ENCODE peak calls at places on chromosomes 2 and 18, in five cellular contexts. Q is PC-3, B is IMR-90, L is A549, U is A673. W is an unnamed sample.

GRCh38 chr18:49476664-49477411 is 10.2 kb downstream of the C18orf32 start:
- DNase-seq in B (peak; percentile 65), Q (peak; percentile 25), L (peak; percentile 17), U (peak; percentile 49), W (peak; percentile 66)

GRCh38 chr2:45938649-45939511 is 287.4 kb downstream of the PRKCE start:
- DNase-seq in U (peak; percentile 87), B (peak; percentile 97), Q (peak; percentile 99), L (peak; percentile 91), W (peak; percentile 88)

GRCh38 chr2:158305501-158305900 is 151.1 kb downstream of the CCDC148 start:
- DNase-seq in Q (no peak), U (no peak), B (no peak), L (no peak), W (no peak)

GRCh38 chr2:42933824-42934254 is 141.5 kb upstream of the HAAO start:
- DNase-seq in B (no peak), L (no peak), U (no peak), Q (no peak), W (peak; percentile 54)

GRCh38 chr2:191748528-191749180 is 70.7 kb downstream of the NABP1 start:
- DNase-seq in B (peak; percentile 24), U (no peak), Q (no peak), L (no peak), W (peak; percentile 41)

GRCh38 chr18:12279781-12280531 is 25.8 kb downstream of the CIDEA start:
- DNase-seq in L (no peak), U (no peak), B (no peak), Q (no peak), W (no peak)

GRCh38 chr2:67879586-67880290 is 183.1 kb downstream of the C1D start:
- DNase-seq in U (no peak), Q (peak; percentile 57), L (no peak), B (peak; percentile 69), W (peak; percentile 81)

GRCh38 chr2:21772624-21773023 is 648.9 kb downstream of the TDRD15 start:
- DNase-seq in U (no peak), L (no peak), B (peak; percentile 98), Q (no peak), W (no peak)

GRCh38 chr18:8830067-8831060 is 125.0 kb downstream of the MTCL1 start:
- DNase-seq in U (no peak), B (no peak), Q (no peak), L (no peak), W (no peak)

GRCh38 chr18:80157708-80158343 is 48.8 kb downstream of the ADNP2 start:
- DNase-seq in Q (peak; percentile 81), L (peak; percentile 21), U (peak; percentile 75), B (peak; percentile 74), W (peak; percentile 48)

GRCh38 chr2:133641942-133642341 is 73.7 kb upstream of the NCKAP5 start:
- DNase-seq in B (no peak), U (no peak), Q (no peak), L (no peak), W (no peak)

GRCh38 chr2:219836647-219837177 is 209.3 kb downstream of the SLC4A3 start:
- DNase-seq in L (peak; percentile 11), B (peak; percentile 17), Q (peak; percentile 74), U (peak; percentile 50), W (peak; percentile 31)

GRCh38 chr2:38131665-38132064 is 55.7 kb upstream of the CYP1B1 start:
- DNase-seq in Q (no peak), B (no peak), L (no peak), U (no peak), W (no peak)

GRCh38 chr2:177262137-177262536 is 2.4 kb downstream of the NFE2L2 start:
- DNase-seq in U (no peak), Q (no peak), L (no peak), B (no peak), W (no peak)

GRCh38 chr2:45554073-45554742 is 56.9 kb downstream of the SRBD1 start:
- DNase-seq in U (no peak), L (no peak), Q (no peak), B (peak; percentile 62), W (peak; percentile 17)

GRCh38 chr18:31275722-31276463 is 42.1 kb upstream of the DSG1 start:
- DNase-seq in Q (peak; percentile 30), U (no peak), L (peak; percentile 15), B (no peak), W (peak; percentile 70)

GRCh38 chr18:58194028-58194427 is 150.0 kb downstream of the NEDD4L start:
- DNase-seq in B (no peak), U (no peak), L (no peak), Q (peak; percentile 6), W (no peak)

GRCh38 chr2:224401641-224402342 is at the start of gene FAM124B:
- DNase-seq in U (peak; percentile 26), B (peak; percentile 42), L (no peak), Q (no peak), W (no peak)

GRCh38 chr2:70981866-70982810 is 3.7 kb downstream of the ANKRD53 start:
- DNase-seq in U (no peak), Q (no peak), B (no peak), L (no peak), W (no peak)

GRCh38 chr2:186891219-186891621 is 42.2 kb upstream of the ZSWIM2 start:
- DNase-seq in U (peak; percentile 33), B (no peak), Q (peak; percentile 76), L (no peak), W (peak; percentile 15)

GRCh38 chr18:7921938-7922587 is 354.9 kb downstream of the PTPRM start:
- DNase-seq in B (peak; percentile 59), Q (peak; percentile 97), U (no peak), L (peak; percentile 26), W (peak; percentile 90)

GRCh38 chr18:77108821-77109692 is 23.5 kb downstream of the MBP start:
- DNase-seq in Q (no peak), B (no peak), U (no peak), L (no peak), W (no peak)

GRCh38 chr18:61628085-61628484 is 264.7 kb downstream of the RNF152 start:
- DNase-seq in L (no peak), Q (peak; percentile 26), B (peak; percentile 55), U (no peak), W (peak; percentile 62)

GRCh38 chr18:13578400-13578799 is 148.0 kb downstream of the FAM210A start:
- DNase-seq in U (no peak), L (no peak), B (no peak), Q (no peak), W (no peak)

GRCh38 chr2:186771850-186772463 is 77.0 kb downstream of the ZSWIM2 start:
- DNase-seq in B (no peak), L (no peak), U (no peak), Q (peak; percentile 76), W (peak; percentile 62)

GRCh38 chr2:48714240-48714639 is 41.3 kb downstream of the LHCGR start:
- DNase-seq in U (no peak), B (peak; percentile 87), L (no peak), Q (no peak), W (no peak)

GRCh38 chr18:58605027-58606020 is 23.6 kb downstream of the ALPK2 start:
- DNase-seq in U (no peak), L (no peak), B (peak; percentile 87), Q (peak; percentile 79), W (peak; percentile 78)

GRCh38 chr2:19801367-19802087 is 100.3 kb downstream of the TTC32 start:
- DNase-seq in Q (peak; percentile 98), B (peak; percentile 98), U (no peak), L (peak; percentile 95), W (peak; percentile 94)

GRCh38 chr2:218722876-218723477 is 12.3 kb downstream of the TTLL4 start:
- DNase-seq in L (no peak), Q (no peak), B (no peak), U (peak; percentile 42), W (no peak)

GRCh38 chr2:13522917-13523821 is 806.4 kb downstream of the TRIB2 start:
- DNase-seq in U (peak; percentile 1), L (no peak), B (no peak), Q (peak; percentile 68), W (peak; percentile 76)

GRCh38 chr2:240429872-240430491 is 5.5 kb upstream of the GPC1 start:
- DNase-seq in U (no peak), Q (no peak), B (no peak), L (no peak), W (no peak)

GRCh38 chr18:59021500-59021899 is 118.2 kb upstream of the SEC11C start:
- DNase-seq in U (no peak), B (no peak), L (no peak), Q (no peak), W (no peak)

GRCh38 chr2:86584164-86584913 is 21.1 kb upstream of the CHMP3 start:
- DNase-seq in Q (peak; percentile 14), B (no peak), U (peak; percentile 9), L (no peak), W (peak; percentile 10)

GRCh38 chr2:88698498-88699233 is 7.2 kb downstream of the RPIA start:
- DNase-seq in B (no peak), Q (no peak), L (no peak), U (no peak), W (no peak)

GRCh38 chr2:16179701-16180402 is 239.5 kb downstream of the MYCN start:
- DNase-seq in B (no peak), Q (no peak), L (no peak), U (no peak), W (no peak)

GRCh38 chr2:240638517-240639160 is 13.4 kb downstream of the GPR35 start:
- DNase-seq in U (no peak), Q (no peak), L (no peak), B (no peak), W (no peak)

DNA sequence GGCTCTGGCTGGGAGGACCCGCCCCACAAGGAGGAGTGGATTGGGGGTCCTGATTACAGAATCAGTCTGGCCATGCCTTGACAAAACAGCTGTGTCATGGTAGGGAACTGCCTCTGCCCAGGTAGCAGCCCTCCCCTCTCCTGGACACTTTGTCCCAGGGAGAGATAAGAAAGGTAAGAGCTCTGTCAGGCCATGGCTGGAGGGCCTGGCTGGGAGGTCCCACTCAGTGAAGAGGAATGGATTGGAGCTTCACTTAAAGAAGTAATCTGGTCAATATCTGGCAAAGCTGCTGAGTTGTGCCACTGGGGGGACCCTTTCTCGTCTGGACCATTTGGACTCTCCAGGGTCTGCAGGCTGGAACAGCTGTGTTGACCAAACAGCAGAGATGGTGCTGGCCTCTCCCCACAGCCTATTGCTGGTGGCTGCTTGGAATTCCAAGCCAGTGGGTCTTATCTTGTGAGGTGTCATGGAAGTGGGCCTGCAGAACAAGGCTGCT is 75.4 kb downstream of the EPC2 start:
- DNase-seq in U (no peak), Q (no peak), L (no peak), B (no peak), W (no peak)
- H3K4me3 ChIP-seq in U (no peak overlapping the region), Q (no peak overlapping the region), L (no peak overlapping the region), B (no peak overlapping the region), W (no peak overlapping the region)

DNA sequence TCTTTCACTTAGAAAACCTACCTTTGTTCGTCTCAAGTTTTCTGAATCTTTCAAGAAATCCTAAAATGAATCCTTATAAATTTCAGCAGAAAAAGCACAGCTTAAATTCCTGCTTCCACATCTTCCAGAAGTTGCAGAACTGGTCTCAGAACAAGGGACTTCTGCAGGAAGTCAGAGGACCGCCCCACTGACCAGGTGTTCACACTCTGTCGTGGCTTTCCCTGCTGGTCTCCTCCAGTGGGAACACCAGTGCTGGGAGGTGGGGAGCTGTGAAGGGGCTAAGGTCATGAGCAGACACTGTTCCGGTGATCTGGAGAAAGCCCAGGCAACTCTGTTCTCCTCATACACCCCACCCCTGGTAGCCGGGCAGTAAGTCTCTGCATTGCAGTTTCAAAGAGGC is 3.5 kb downstream of the FAM110C start:
- DNase-seq in L (no peak), Q (peak; percentile 17), U (no peak), B (no peak), W (no peak)
- H3K4me3 ChIP-seq in L (no peak overlapping the region), Q (peak overlapping the region; percentile 19), U (no peak overlapping the region), B (no peak overlapping the region), W (peak overlapping the region; percentile 94)

GRCh38 chr2:74952575-74952974 is 5.9 kb upstream of the POLE4 start:
- DNase-seq in Q (no peak), B (no peak), U (no peak), L (no peak), W (no peak)
- H3K4me3 ChIP-seq in Q (no peak overlapping the region), B (no peak overlapping the region), U (no peak overlapping the region), L (no peak overlapping the region), W (no peak overlapping the region)

GRCh38 chr2:26612522-26613240 is 28.5 kb downstream of the CIB4 start:
- DNase-seq in L (no peak), Q (no peak), U (peak; percentile 49), B (no peak), W (no peak)
- H3K4me3 ChIP-seq in L (no peak overlapping the region), Q (no peak overlapping the region), U (no peak overlapping the region), B (no peak overlapping the region), W (no peak overlapping the region)